ENCODE peak calls at places on chromosomes 3 and 15, in seven cellular contexts. S is heart right ventricle, H is neural progenitor cell, C is mammary epithelial cell, J is PC-9, G is esophagus squamous epithelium, T is pancreas. A is an unnamed sample.
A peak's percentile ranks its signal among the peaks of the same experiment; 100 is the strongest.

GRCh38 chr3:40086890-40087884 is 222.3 kb upstream of the EIF1B start:
- DNase-seq in H (no peak), C (peak; percentile 41), T (no peak), G (no peak), J (no peak), S (no peak), A (no peak)

GRCh38 chr15:95235033-95235432 is 1003.7 kb downstream of the MCTP2 start:
- DNase-seq in J (no peak), G (no peak), S (no peak), T (no peak), C (no peak), H (no peak), A (no peak)

GRCh38 chr3:111980716-111981456 is 2.1 kb downstream of the ABHD10 start:
- DNase-seq in T (no peak), C (no peak), H (no peak), G (no peak), J (no peak), S (no peak), A (no peak)

GRCh38 chr3:45575491-45575923 is 19.0 kb upstream of the LIMD1 start:
- DNase-seq in T (no peak), S (no peak), G (no peak), J (peak; percentile 48), C (peak; percentile 83), H (no peak), A (no peak)

GRCh38 chr3:71784914-71785593 is at the start of gene PROK2:
- DNase-seq in H (peak; percentile 76), J (no peak), S (peak; percentile 14), C (no peak), G (no peak), T (peak; percentile 63), A (peak; percentile 8)

GRCh38 chr3:125556314-125556713 is 36.3 kb upstream of the SNX4 start:
- DNase-seq in C (no peak), G (no peak), H (no peak), J (no peak), T (no peak), S (no peak), A (no peak)

GRCh38 chr3:155391104-155391503 is 97.6 kb upstream of the STRIT1 start:
- DNase-seq in G (no peak), S (no peak), H (no peak), C (no peak), J (no peak), T (no peak), A (no peak)

GRCh38 chr3:120419797-120420196 is 31.0 kb downstream of the FSTL1 start:
- DNase-seq in H (no peak), T (no peak), C (no peak), J (no peak), G (no peak), S (peak; percentile 22), A (no peak)

GRCh38 chr3:156373654-156374053 is 181.3 kb downstream of the SSR3 start:
- DNase-seq in J (no peak), T (no peak), S (no peak), H (no peak), C (no peak), G (no peak), A (no peak)

GRCh38 chr3:122679467-122680291 is 960 bp upstream of the PARP14 start:
- DNase-seq in T (no peak), J (peak; percentile 33), C (peak; percentile 25), S (peak; percentile 13), H (peak; percentile 28), G (no peak), A (peak; percentile 3)

GRCh38 chr15:43887901-43888300 is 61.1 kb downstream of the WDR76 start:
- DNase-seq in J (no peak), C (no peak), T (no peak), H (no peak), G (no peak), S (no peak), A (no peak)

GRCh38 chr15:92667291-92667904 is 11.8 kb upstream of the FAM174B start:
- DNase-seq in H (no peak), C (no peak), T (no peak), G (no peak), J (no peak), S (no peak), A (no peak)

GRCh38 chr3:128328546-128329458 is 137.9 kb downstream of the DNAJB8 start:
- DNase-seq in C (no peak), H (no peak), S (no peak), J (no peak), T (no peak), G (no peak), A (no peak)

GRCh38 chr3:180324791-180325190 is 277.2 kb upstream of the TTC14 start:
- DNase-seq in J (no peak), T (no peak), G (no peak), S (peak; percentile 5), H (no peak), C (no peak), A (no peak)

GRCh38 chr3:55434789-55435188 is 52.3 kb downstream of the WNT5A start:
- DNase-seq in C (peak; percentile 28), S (no peak), T (no peak), J (no peak), G (no peak), H (peak; percentile 45), A (no peak)

GRCh38 chr15:85089929-85090597 is 108.4 kb downstream of the PDE8A start:
- DNase-seq in J (no peak), S (no peak), C (no peak), H (no peak), T (no peak), G (no peak), A (no peak)

GRCh38 chr15:70867911-70868467 is 14.0 kb upstream of the LARP6 start:
- DNase-seq in G (no peak), C (peak; percentile 77), T (no peak), S (no peak), J (no peak), H (no peak), A (no peak)

GRCh38 chr15:69410290-69410874 is 3.8 kb upstream of the KIF23 start:
- DNase-seq in C (peak; percentile 74), J (peak; percentile 62), T (no peak), S (no peak), G (no peak), H (peak; percentile 64), A (no peak)

GRCh38 chr3:44509985-44510360 is 32.5 kb upstream of the ZNF445 start:
- DNase-seq in S (no peak), G (no peak), H (no peak), T (no peak), C (peak; percentile 10), J (no peak), A (no peak)

GRCh38 chr3:161212892-161213291 is 8.2 kb upstream of the NMD3 start:
- DNase-seq in C (no peak), J (no peak), G (no peak), S (no peak), T (no peak), H (no peak), A (no peak)

DNA sequence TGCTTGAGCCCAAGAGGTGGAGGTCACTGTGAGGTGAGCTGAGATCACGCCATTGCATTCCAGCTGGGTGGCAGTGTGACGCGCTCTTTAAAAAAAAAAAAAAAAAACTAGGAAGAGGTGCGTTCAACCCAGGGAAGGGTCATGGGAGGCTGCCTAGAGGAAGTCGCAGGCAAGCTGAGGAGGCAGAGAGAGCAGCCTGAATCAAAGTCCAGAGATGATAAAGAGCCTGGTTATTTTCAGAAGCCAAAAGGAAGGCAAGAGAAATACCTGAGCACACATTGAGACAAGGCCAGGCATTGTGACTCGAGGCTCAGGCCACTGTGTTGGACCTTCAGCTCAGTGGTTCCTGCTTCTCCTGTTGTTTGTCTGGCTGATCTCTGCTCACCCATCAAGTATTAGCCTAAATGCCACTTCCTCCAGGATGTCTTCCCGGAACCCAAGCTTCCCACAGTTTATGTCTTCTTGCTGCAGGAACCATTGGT is 16.1 kb upstream of the GCNT3 start:
- DNase-seq in C (no peak), J (no peak), S (no peak), G (no peak), T (no peak), H (no peak), A (no peak)
- H3K27ac ChIP-seq in C (no peak overlapping the region), J (peak overlapping the region; percentile 93), S (no peak overlapping the region), G (peak overlapping the region; percentile 44), T (peak overlapping the region; percentile 80), H (no peak overlapping the region), A (no peak overlapping the region)

GRCh38 chr3:32667072-32667582 is 17.9 kb upstream of the CNOT10 start:
- DNase-seq in G (no peak), C (no peak), T (no peak), J (no peak), S (no peak), H (no peak), A (no peak)

GRCh38 chr3:32660634-32661033 is 24.4 kb upstream of the CNOT10 start:
- DNase-seq in H (no peak), C (no peak), T (no peak), S (no peak), G (no peak), J (no peak), A (no peak)

DNA sequence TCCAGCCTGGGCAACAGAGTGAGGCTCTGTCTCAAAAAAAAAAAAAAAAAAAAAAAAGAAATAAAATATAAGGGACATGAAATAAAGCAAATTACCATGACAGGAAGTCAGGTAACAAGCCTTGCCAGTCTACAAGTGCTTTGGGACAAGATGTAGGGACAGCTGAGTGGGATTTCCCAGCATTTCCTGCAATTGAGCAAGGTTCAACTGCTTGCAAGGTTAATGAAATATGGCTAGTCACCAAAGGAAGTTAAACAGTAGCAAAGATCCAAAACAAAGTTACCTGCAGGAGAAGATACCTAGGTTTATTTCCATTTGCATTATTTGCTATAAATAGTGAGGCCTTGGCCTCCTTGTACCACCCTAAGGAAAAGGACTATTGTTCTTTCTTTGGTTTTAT is 22.4 kb upstream of the CNOT10 start:
- DNase-seq in T (no peak), J (no peak), S (no peak), H (no peak), C (no peak), G (no peak), A (no peak)
- H3K4me1 ChIP-seq in T (no peaks in the 10 kb centered on the region), J (no peaks in the 10 kb centered on the region), S (no peaks in the 10 kb centered on the region), H (no peaks in the 10 kb centered on the region), C (no peaks in the 10 kb centered on the region), G (no peaks in the 10 kb centered on the region), A (no peaks in the 10 kb centered on the region)

DNA sequence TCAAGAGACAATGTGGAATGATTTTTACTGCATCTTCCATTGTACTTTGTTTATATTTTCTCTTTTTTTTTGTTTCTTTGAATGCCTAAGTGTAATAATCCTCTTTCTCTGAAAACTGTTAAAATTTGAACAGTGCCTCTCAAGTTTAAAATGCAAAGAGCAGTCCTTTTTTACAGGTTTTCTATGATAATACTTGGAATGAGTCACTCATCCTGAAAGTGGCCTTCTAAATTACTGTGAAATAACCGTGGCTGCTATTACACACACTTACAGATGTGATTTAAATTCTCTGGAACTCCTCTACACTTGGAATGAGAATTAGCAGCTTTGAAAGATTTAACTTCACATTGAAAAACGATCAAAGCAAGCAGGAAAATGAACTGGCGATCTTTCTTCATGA is 105.9 kb downstream of the ROBO1 start:
- DNase-seq in T (no peak), C (no peak), G (no peak), S (no peak), J (no peak), H (no peak), A (no peak)
- H3K4me3 ChIP-seq in T (no peak overlapping the region), C (no peak overlapping the region), G (no peak overlapping the region), S (no peak overlapping the region), J (no peak overlapping the region), H (no peak overlapping the region), A (no peak overlapping the region)

DNA sequence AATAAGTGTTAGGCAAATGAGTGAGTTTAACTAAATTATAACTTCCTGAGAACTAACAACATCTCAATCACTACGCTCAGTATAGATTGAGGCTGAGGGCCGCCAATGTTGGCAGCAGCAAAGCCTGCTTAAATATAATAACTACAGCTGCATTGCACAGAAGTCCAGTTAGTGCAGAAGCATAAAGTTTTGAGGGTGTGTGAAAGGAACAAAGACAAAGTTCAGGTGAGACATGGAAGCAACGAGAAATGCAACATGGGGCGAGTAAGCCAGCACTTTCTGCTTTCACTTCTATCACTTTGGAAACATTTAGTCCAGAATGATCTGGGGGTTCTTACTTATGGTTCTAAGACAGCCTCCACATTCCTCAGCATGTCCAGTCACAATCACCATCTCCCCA is 1052.3 kb upstream of the CFAP20DC start:
- DNase-seq in G (no peak), T (no peak), H (no peak), J (no peak), C (no peak), S (no peak), A (no peak)
- H3K27ac ChIP-seq in G (no peak overlapping the region), T (peak overlapping the region; percentile 30), H (no peak overlapping the region), J (no peak overlapping the region), C (no peak overlapping the region), S (no peak overlapping the region), A (no peak overlapping the region)

A was measured in CD8-positive, alpha-beta memory T cell.